ENCODE peak calls at places on chromosomes 16 and 17, in nine cellular contexts. One of them, this sample, is unnamed.

GRCh38 chr16:31008154-31008950 is 2.1 kb downstream of the STX1B start:
- DNase-seq in Peyer's patch: no peak
- DNase-seq in suprapubic skin: no peak
- DNase-seq in HCT116: no peak
- DNase-seq in uterus: no peak
- DNase-seq in breast epithelium: no peak
- DNase-seq in transverse colon: no peak
- DNase-seq in adrenal gland: no peak
- DNase-seq in tibial nerve: no peak
- DNase-seq in this sample: no peak

GRCh38 chr16:69796285-69797118 is 34.4 kb downstream of the WWP2 start:
- DNase-seq in Peyer's patch: peak
- DNase-seq in suprapubic skin: no peak
- DNase-seq in HCT116: peak
- DNase-seq in uterus: peak
- DNase-seq in breast epithelium: no peak
- DNase-seq in transverse colon: peak
- DNase-seq in adrenal gland: peak
- DNase-seq in tibial nerve: peak
- DNase-seq in this sample: peak

GRCh38 chr17:44115585-44116415 is 7.6 kb downstream of the HDAC5 start:
- DNase-seq in Peyer's patch: no peak
- DNase-seq in suprapubic skin: no peak
- DNase-seq in HCT116: no peak
- DNase-seq in uterus: peak
- DNase-seq in breast epithelium: no peak
- DNase-seq in transverse colon: no peak
- DNase-seq in adrenal gland: no peak
- DNase-seq in tibial nerve: no peak
- DNase-seq in this sample: peak

GRCh38 chr17:7511108-7511507 is 26.9 kb downstream of the POLR2A start:
- DNase-seq in Peyer's patch: peak
- DNase-seq in suprapubic skin: no peak
- DNase-seq in HCT116: no peak
- DNase-seq in uterus: no peak
- DNase-seq in breast epithelium: no peak
- DNase-seq in transverse colon: no peak
- DNase-seq in adrenal gland: no peak
- DNase-seq in tibial nerve: no peak
- DNase-seq in this sample: no peak

GRCh38 chr17:79789943-79790804 is 6.7 kb downstream of the CBX8 start:
- DNase-seq in Peyer's patch: peak
- DNase-seq in suprapubic skin: no peak
- DNase-seq in HCT116: no peak
- DNase-seq in uterus: no peak
- DNase-seq in breast epithelium: no peak
- DNase-seq in transverse colon: peak
- DNase-seq in adrenal gland: peak
- DNase-seq in tibial nerve: no peak
- DNase-seq in this sample: no peak

GRCh38 chr16:31920373-31920772 is 46.8 kb downstream of the ZNF267 start:
- DNase-seq in Peyer's patch: no peak
- DNase-seq in suprapubic skin: no peak
- DNase-seq in HCT116: no peak
- DNase-seq in uterus: no peak
- DNase-seq in breast epithelium: no peak
- DNase-seq in transverse colon: no peak
- DNase-seq in adrenal gland: no peak
- DNase-seq in tibial nerve: no peak
- DNase-seq in this sample: no peak

GRCh38 chr17:27207073-27207511 is 86.8 kb upstream of the WSB1 start:
- DNase-seq in Peyer's patch: no peak
- DNase-seq in suprapubic skin: no peak
- DNase-seq in HCT116: peak
- DNase-seq in uterus: no peak
- DNase-seq in breast epithelium: no peak
- DNase-seq in transverse colon: no peak
- DNase-seq in adrenal gland: no peak
- DNase-seq in tibial nerve: no peak
- DNase-seq in this sample: no peak

GRCh38 chr16:23375643-23376042 is 73.5 kb downstream of the SCNN1B start:
- DNase-seq in Peyer's patch: no peak
- DNase-seq in suprapubic skin: no peak
- DNase-seq in HCT116: no peak
- DNase-seq in uterus: no peak
- DNase-seq in breast epithelium: no peak
- DNase-seq in transverse colon: no peak
- DNase-seq in adrenal gland: no peak
- DNase-seq in tibial nerve: no peak
- DNase-seq in this sample: no peak

GRCh38 chr16:68444058-68444657 is 4.2 kb downstream of the SMPD3 start:
- DNase-seq in Peyer's patch: peak
- DNase-seq in suprapubic skin: no peak
- DNase-seq in HCT116: no peak
- DNase-seq in uterus: no peak
- DNase-seq in breast epithelium: no peak
- DNase-seq in transverse colon: peak
- DNase-seq in adrenal gland: peak
- DNase-seq in tibial nerve: no peak
- DNase-seq in this sample: no peak

GRCh38 chr16:46972971-46973456 is 460 bp downstream of the DNAJA2 start:
- DNase-seq in Peyer's patch: peak
- DNase-seq in suprapubic skin: peak
- DNase-seq in HCT116: no peak
- DNase-seq in uterus: peak
- DNase-seq in breast epithelium: peak
- DNase-seq in transverse colon: peak
- DNase-seq in adrenal gland: peak
- DNase-seq in tibial nerve: no peak
- DNase-seq in this sample: peak

GRCh38 chr16:30381351-30382041 is 865 bp downstream of the SEPTIN1 start:
- DNase-seq in Peyer's patch: no peak
- DNase-seq in suprapubic skin: no peak
- DNase-seq in HCT116: no peak
- DNase-seq in uterus: no peak
- DNase-seq in breast epithelium: no peak
- DNase-seq in transverse colon: no peak
- DNase-seq in adrenal gland: no peak
- DNase-seq in tibial nerve: no peak
- DNase-seq in this sample: no peak

GRCh38 chr17:73042809-73043685 is 49.4 kb downstream of the SLC39A11 start:
- DNase-seq in Peyer's patch: no peak
- DNase-seq in suprapubic skin: no peak
- DNase-seq in HCT116: no peak
- DNase-seq in uterus: no peak
- DNase-seq in breast epithelium: no peak
- DNase-seq in transverse colon: no peak
- DNase-seq in adrenal gland: no peak
- DNase-seq in tibial nerve: no peak
- DNase-seq in this sample: no peak

GRCh38 chr16:65672960-65673359 is 551.1 kb upstream of the CDH11 start:
- DNase-seq in Peyer's patch: no peak
- DNase-seq in suprapubic skin: no peak
- DNase-seq in HCT116: no peak
- DNase-seq in uterus: no peak
- DNase-seq in breast epithelium: no peak
- DNase-seq in transverse colon: no peak
- DNase-seq in adrenal gland: no peak
- DNase-seq in tibial nerve: no peak
- DNase-seq in this sample: no peak

GRCh38 chr17:16425698-16426659 is 10.6 kb downstream of the TRPV2 start:
- DNase-seq in Peyer's patch: no peak
- DNase-seq in suprapubic skin: no peak
- DNase-seq in HCT116: no peak
- DNase-seq in uterus: no peak
- DNase-seq in breast epithelium: no peak
- DNase-seq in transverse colon: no peak
- DNase-seq in adrenal gland: no peak
- DNase-seq in tibial nerve: no peak
- DNase-seq in this sample: no peak

GRCh38 chr16:13480801-13481200 is 439.2 kb upstream of the ERCC4 start:
- DNase-seq in Peyer's patch: no peak
- DNase-seq in suprapubic skin: no peak
- DNase-seq in HCT116: no peak
- DNase-seq in uterus: no peak
- DNase-seq in breast epithelium: no peak
- DNase-seq in transverse colon: no peak
- DNase-seq in adrenal gland: no peak
- DNase-seq in tibial nerve: no peak
- DNase-seq in this sample: no peak

GRCh38 chr17:77429735-77429984 is 288.9 kb downstream of the SEC14L1 start:
- DNase-seq in Peyer's patch: no peak
- DNase-seq in suprapubic skin: no peak
- DNase-seq in HCT116: no peak
- DNase-seq in uterus: no peak
- DNase-seq in breast epithelium: no peak
- DNase-seq in transverse colon: no peak
- DNase-seq in adrenal gland: no peak
- DNase-seq in tibial nerve: no peak
- DNase-seq in this sample: no peak
- H3K27ac ChIP-seq in Peyer's patch: peak
- H3K27ac ChIP-seq in suprapubic skin: peak
- H3K27ac ChIP-seq in HCT116: no peak
- H3K27ac ChIP-seq in uterus: peak
- H3K27ac ChIP-seq in breast epithelium: peak
- H3K27ac ChIP-seq in transverse colon: peak
- H3K27ac ChIP-seq in adrenal gland: peak
- H3K27ac ChIP-seq in tibial nerve: peak
- H3K27ac ChIP-seq in this sample: peak

DNA sequence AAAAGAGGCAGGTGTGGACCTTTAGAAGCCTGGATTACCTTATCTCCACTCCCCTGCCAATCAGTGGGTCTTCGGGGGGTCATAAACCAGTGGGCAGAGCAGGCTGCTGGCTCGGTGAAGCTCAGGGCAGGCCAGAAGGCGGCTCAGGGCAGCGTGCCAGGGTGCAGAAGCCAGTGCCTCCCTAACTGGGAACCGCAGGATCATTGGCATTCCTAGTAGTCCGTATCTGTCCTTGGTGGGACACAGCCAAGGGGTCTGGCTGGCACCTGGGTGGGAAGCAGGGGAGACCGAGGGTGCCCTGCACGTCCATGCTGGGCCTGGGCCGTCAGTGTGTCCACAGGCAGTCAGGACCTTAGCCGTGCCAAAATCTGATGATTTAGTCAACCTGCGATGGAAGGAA is 76.8 kb downstream of the SEC14L1 start:
- DNase-seq in Peyer's patch: no peak
- DNase-seq in suprapubic skin: no peak
- DNase-seq in HCT116: no peak
- DNase-seq in uterus: no peak
- DNase-seq in breast epithelium: no peak
- DNase-seq in transverse colon: no peak
- DNase-seq in adrenal gland: no peak
- DNase-seq in tibial nerve: no peak
- DNase-seq in this sample: no peak
- TF ChIP-seq POLR2A in Peyer's patch: no peak
- TF ChIP-seq POLR2A in suprapubic skin: no peak
- TF ChIP-seq POLR2A in HCT116: no peak
- TF ChIP-seq POLR2A in uterus: no peak
- TF ChIP-seq POLR2A in breast epithelium: no peak
- TF ChIP-seq POLR2A in transverse colon: no peak
- TF ChIP-seq POLR2A in adrenal gland: no peak
- TF ChIP-seq POLR2A in tibial nerve: no peak
- TF ChIP-seq POLR2A in this sample: no peak

DNA sequence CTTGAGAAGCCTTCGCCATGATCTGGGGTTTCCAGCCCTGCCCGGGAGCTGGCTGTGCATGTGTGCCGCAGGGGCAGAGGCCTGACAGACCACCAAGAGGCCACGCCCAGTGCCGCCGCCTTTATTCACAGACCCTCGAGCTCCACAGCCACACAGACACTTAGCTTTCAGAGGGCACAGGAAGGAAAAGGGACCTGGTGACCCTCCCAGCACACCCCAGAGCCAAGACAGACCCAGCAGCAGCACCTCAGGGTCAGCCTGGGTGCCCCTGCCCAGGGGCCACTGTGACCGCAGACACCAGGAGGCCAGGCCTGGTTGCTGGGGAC is 10.8 kb downstream of the MCRIP1 start:
- DNase-seq in Peyer's patch: no peak
- DNase-seq in suprapubic skin: no peak
- DNase-seq in HCT116: no peak
- DNase-seq in uterus: no peak
- DNase-seq in breast epithelium: no peak
- DNase-seq in transverse colon: no peak
- DNase-seq in adrenal gland: no peak
- DNase-seq in tibial nerve: no peak
- DNase-seq in this sample: no peak
- H3K27ac ChIP-seq in Peyer's patch: peak
- H3K27ac ChIP-seq in suprapubic skin: peak
- H3K27ac ChIP-seq in HCT116: peak
- H3K27ac ChIP-seq in uterus: no peak
- H3K27ac ChIP-seq in breast epithelium: peak
- H3K27ac ChIP-seq in transverse colon: peak
- H3K27ac ChIP-seq in adrenal gland: peak
- H3K27ac ChIP-seq in tibial nerve: peak
- H3K27ac ChIP-seq in this sample: peak

DNA sequence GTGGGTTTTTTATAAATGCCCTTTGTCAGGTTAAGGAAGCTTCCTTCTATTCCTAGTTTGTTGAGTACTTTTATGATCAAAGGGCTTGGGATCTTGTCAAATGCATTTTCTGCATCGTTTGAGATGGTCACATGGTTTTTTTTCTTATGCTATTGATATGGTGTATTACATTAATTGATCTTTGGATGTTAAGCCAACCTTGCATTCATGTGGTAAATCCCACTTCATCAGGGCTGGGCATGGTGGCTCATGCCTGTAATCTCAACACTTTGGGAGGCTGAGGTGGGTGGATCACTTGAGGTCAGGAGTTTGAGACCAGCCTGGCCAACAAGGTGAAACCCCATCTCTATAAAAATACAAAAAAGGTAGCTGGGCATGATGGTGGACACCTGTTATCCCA is 30.8 kb upstream of the ATP2A3 start:
- DNase-seq in Peyer's patch: no peak
- DNase-seq in suprapubic skin: no peak
- DNase-seq in HCT116: no peak
- DNase-seq in uterus: no peak
- DNase-seq in breast epithelium: no peak
- DNase-seq in transverse colon: no peak
- DNase-seq in adrenal gland: no peak
- DNase-seq in tibial nerve: no peak
- DNase-seq in this sample: no peak
- TF ChIP-seq POLR2A in Peyer's patch: no peak
- TF ChIP-seq POLR2A in suprapubic skin: no peak
- TF ChIP-seq POLR2A in HCT116: no peak
- TF ChIP-seq POLR2A in uterus: no peak
- TF ChIP-seq POLR2A in breast epithelium: no peak
- TF ChIP-seq POLR2A in transverse colon: no peak
- TF ChIP-seq POLR2A in adrenal gland: no peak
- TF ChIP-seq POLR2A in tibial nerve: no peak
- TF ChIP-seq POLR2A in this sample: no peak

This sample was measured in gastrocnemius medialis.